ENCODE peak calls at places on chromosome 13, in nine cellular contexts. Y is kidney; Q is left lung; G is CD4-positive, alpha-beta T cell; H is colonic mucosa; L is transverse colon; E is naive thymus-derived CD4-positive, alpha-beta T cell; U is PC-3; F is GM12878. P is an unnamed sample.

GRCh38 chr13:113644800-113645199 is 13.2 kb downstream of the ATP4B start:
- DNase-seq in L (no peak), U (no peak), Q (no peak), H (no peak), Y (no peak), G (no peak), E (no peak), F (no peak), P (no peak)

GRCh38 chr13:112958127-112958989 is 10.7 kb upstream of the MCF2L start:
- DNase-seq in Y (peak), Q (no peak), G (no peak), E (no peak), F (no peak), H (no peak), L (no peak), U (peak), P (no peak)

GRCh38 chr13:72839831-72840426 is 58.0 kb downstream of the PIBF1 start:
- DNase-seq in E (no peak), G (no peak), U (peak), L (peak), F (peak), Y (no peak), H (peak), Q (no peak), P (no peak)

GRCh38 chr13:48161530-48162179 is 66.8 kb upstream of the MED4 start:
- DNase-seq in L (peak), H (peak), U (no peak), F (no peak), E (no peak), Q (peak), G (no peak), Y (no peak), P (peak)

GRCh38 chr13:56356690-56357089 is 784.0 kb upstream of the PRR20A start:
- DNase-seq in Q (no peak), L (no peak), Y (no peak), G (no peak), E (no peak), H (no peak), F (no peak), U (peak), P (no peak)

GRCh38 chr13:73984949-73985691 is 149.1 kb downstream of the KLF12 start:
- DNase-seq in U (no peak), L (no peak), Y (no peak), Q (peak), H (no peak), F (no peak), E (peak), G (peak), P (no peak)

GRCh38 chr13:41995946-41996345 is 35.0 kb upstream of the VWA8 start:
- DNase-seq in E (no peak), H (no peak), Q (no peak), F (no peak), G (no peak), U (peak), Y (no peak), L (no peak), P (no peak)

GRCh38 chr13:106796280-106797047 is 228.5 kb upstream of the ARGLU1 start:
- DNase-seq in Q (no peak), F (peak), H (no peak), G (no peak), Y (no peak), E (no peak), L (no peak), U (no peak), P (no peak)

GRCh38 chr13:49938921-49939320 is 2.8 kb upstream of the SPRYD7 start:
- DNase-seq in G (no peak), E (no peak), Y (no peak), F (no peak), Q (peak), U (no peak), H (peak), L (peak), P (no peak)

GRCh38 chr13:104962411-104962810 is 1573.1 kb downstream of the EFNB2 start:
- DNase-seq in Q (no peak), E (no peak), H (no peak), G (no peak), F (no peak), L (no peak), U (no peak), Y (no peak), P (no peak)

GRCh38 chr13:96617528-96617927 is 376.7 kb downstream of the OXGR1 start:
- DNase-seq in U (no peak), G (no peak), L (no peak), Y (no peak), Q (no peak), E (no peak), F (no peak), H (no peak), P (no peak)

GRCh38 chr13:75407998-75408397 is 74.0 kb downstream of the TBC1D4 start:
- DNase-seq in Q (no peak), L (no peak), F (no peak), Y (no peak), G (no peak), U (no peak), E (no peak), H (no peak), P (no peak)

GRCh38 chr13:75405976-75406703 is 75.8 kb downstream of the TBC1D4 start:
- DNase-seq in G (no peak), F (no peak), U (no peak), E (no peak), L (no peak), Y (no peak), H (no peak), Q (no peak), P (no peak)

GRCh38 chr13:75402787-75403186 is 79.2 kb downstream of the TBC1D4 start:
- DNase-seq in Y (no peak), G (no peak), H (no peak), U (no peak), Q (no peak), F (no peak), L (no peak), E (no peak), P (peak)

GRCh38 chr13:75407473-75407872 is 74.5 kb downstream of the TBC1D4 start:
- DNase-seq in Q (no peak), H (no peak), G (no peak), L (no peak), Y (no peak), E (no peak), F (no peak), U (no peak), P (no peak)

DNA sequence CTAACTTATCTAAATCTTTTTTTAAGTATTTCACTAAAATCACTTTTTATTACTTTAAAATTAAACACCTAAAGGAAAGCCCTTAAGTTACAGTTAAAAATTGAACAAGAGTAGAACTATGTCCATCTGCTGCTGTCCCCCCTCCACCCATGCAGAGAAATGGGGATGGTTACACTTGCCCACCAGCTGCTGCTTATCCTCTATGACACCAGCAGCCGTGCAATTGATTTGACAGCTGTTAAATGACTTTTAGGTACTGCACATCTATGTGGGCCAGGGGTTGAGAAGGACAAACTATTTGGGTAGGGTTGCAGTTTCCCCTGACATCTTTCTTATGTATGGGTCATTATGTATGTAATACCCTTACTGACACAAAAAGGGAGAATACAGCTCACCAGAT is 77.2 kb downstream of the TBC1D4 start:
- DNase-seq in U (no peak), L (no peak), G (no peak), Y (no peak), Q (no peak), E (no peak), F (no peak), H (no peak), P (no peak)
- H3K27ac ChIP-seq in U (no peak), L (no peak), G (no peak), Y (no peak), Q (no peak), E (no peak), F (no peak), H (no peak), P (no peak)

GRCh38 chr13:82275644-82276043 is 1606.6 kb downstream of the SLITRK1 start:
- DNase-seq in L (no peak), U (no peak), E (no peak), H (no peak), G (no peak), Q (no peak), F (no peak), Y (no peak), P (no peak)
- H3K27ac ChIP-seq in L (no peak), U (no peak), E (no peak), H (no peak), G (no peak), Q (no peak), F (no peak), Y (no peak), P (no peak)

DNA sequence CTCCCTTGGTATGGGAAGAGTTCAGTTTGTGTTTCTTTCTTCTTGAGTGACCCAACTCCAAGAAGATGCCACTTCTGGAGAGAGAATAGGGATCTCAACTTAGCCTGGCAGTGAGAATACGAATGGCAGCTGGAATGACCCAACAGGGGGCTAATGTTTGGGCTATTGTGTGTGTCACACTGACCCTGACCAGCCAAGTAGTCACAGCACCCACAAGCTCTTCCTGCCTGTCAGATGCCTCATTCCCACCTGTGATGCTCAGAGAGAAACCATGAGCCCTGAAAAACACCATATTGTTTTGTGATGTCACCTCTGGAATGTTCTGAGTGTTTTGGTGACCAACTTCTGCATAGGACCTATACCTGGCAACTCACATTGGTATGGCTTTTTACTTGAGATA is at the start of gene CBY2:
- DNase-seq in E (no peak), H (no peak), G (no peak), L (no peak), Q (no peak), Y (no peak), F (no peak), U (no peak), P (no peak)
- H3K27ac ChIP-seq in E (no peak), H (no peak), G (no peak), L (no peak), Q (no peak), Y (peak), F (peak), U (no peak), P (no peak)

GRCh38 chr13:98494769-98495168 is 82.1 kb downstream of the STK24 start:
- DNase-seq in F (no peak), H (no peak), Y (no peak), U (no peak), L (no peak), Q (no peak), E (no peak), G (no peak), P (no peak)

GRCh38 chr13:98496239-98496668 is 80.7 kb downstream of the STK24 start:
- DNase-seq in L (peak), U (no peak), E (no peak), H (no peak), F (no peak), Y (no peak), Q (no peak), G (no peak), P (no peak)

GRCh38 chr13:98496966-98497365 is 79.9 kb downstream of the STK24 start:
- DNase-seq in L (no peak), Q (no peak), H (no peak), E (no peak), G (no peak), F (no peak), Y (no peak), U (no peak), P (no peak)

GRCh38 chr13:98493035-98493401 is 83.9 kb downstream of the STK24 start:
- DNase-seq in Y (no peak), E (no peak), Q (no peak), U (no peak), F (no peak), G (no peak), L (no peak), H (no peak), P (no peak)

GRCh38 chr13:98495627-98496238 is 81.2 kb downstream of the STK24 start:
- DNase-seq in Q (no peak), U (no peak), F (no peak), E (no peak), H (no peak), L (no peak), G (no peak), Y (no peak), P (no peak)
- H3K27ac ChIP-seq in Q (peak), U (no peak), F (no peak), E (no peak), H (no peak), L (peak), G (no peak), Y (no peak), P (no peak)

DNA sequence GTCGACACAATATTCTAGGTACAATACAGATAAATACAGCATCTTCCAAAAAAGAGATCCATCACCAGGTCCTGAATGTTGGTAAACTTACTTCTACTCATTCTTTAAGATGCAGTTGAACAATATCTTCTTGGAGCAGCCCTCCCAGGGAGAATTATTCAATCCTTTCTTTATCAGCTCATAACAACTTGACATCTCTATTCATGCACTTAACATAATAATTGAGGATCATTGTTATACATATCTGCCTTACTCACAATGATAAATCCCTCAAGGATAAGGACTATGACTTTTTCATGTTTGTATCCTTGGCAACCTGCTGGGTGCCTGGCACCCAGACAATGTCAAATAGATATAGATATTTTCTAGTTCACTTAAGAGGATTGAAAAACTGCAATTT is 219.5 kb downstream of the POU4F1 start:
- DNase-seq in Y (no peak), F (no peak), E (no peak), L (no peak), G (no peak), Q (no peak), U (no peak), H (no peak), P (no peak)
- H3K27ac ChIP-seq in Y (no peak), F (no peak), E (no peak), L (no peak), G (no peak), Q (no peak), U (no peak), H (no peak), P (no peak)

DNA sequence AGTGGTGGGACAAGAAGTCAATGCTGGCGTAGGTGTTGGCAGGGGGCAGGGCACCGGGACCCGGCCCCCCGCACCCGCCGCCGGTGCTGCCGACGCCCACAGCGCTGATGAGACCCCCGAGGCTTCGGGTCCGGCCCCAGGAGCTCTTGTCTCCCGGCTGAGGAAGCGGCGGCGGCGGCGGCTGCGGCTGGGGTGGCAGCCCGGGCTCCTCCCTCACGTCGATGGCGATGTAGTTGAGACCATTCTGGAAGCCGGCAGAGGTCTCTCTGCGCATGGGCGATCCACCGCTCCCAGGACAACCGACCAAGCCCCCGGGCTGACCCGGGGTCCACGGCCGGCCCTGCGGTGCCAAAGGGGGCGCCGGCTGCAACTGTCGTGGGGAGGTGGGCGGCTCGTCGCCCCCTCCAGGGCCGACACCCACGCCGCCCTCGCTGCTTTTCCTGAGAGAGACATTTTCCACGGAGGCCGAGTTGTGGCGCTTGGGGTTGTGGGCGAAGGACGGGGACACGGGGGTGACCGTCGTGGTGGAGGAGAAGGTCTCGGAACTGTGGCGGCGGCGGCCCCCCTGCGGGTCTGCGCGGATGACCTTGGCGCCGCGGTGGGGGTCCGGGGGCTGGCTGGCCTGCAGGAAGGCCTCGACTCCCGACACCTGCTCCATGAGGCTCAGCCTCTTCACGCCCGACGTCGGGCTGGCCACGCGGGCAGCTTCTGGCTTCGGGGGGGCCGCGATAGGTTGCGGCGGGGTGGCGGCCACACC is 4.1 kb downstream of the IRS2 start:
- DNase-seq in E (no peak), L (no peak), G (no peak), F (no peak), Q (no peak), Y (peak), U (no peak), H (no peak), P (no peak)
- H3K27ac ChIP-seq in E (no peak), L (peak), G (no peak), F (no peak), Q (no peak), Y (peak), U (no peak), H (no peak), P (peak)

GRCh38 chr13:30429721-30430694 is 7.7 kb downstream of the UBE2L5 start:
- DNase-seq in E (no peak), L (no peak), F (peak), G (no peak), Q (no peak), U (peak), H (no peak), Y (no peak), P (no peak)
- H3K27ac ChIP-seq in E (no peak), L (peak), F (peak), G (no peak), Q (no peak), U (peak), H (no peak), Y (no peak), P (no peak)

P was measured in substantia nigra.